ENCODE peak calls at places on chromosomes 1 and 21, in five cellular contexts. L is IMR-90, U is SK-N-SH, W is K562, N is HepG2. E is an unnamed sample. For H3K9me3, the result is how much of the 10 kb centered on the place peaks cover.

GRCh38 chr1:197197430-197197997 is 51.0 kb upstream of the ASPM start:
- DNase-seq in L (no peak), U (no peak), W (no peak), N (no peak), E (no peak)

GRCh38 chr1:24536391-24536840 is 19.5 kb upstream of the NCMAP start:
- DNase-seq in L (peak), U (peak), W (no peak), N (peak), E (peak)

GRCh38 chr1:96233422-96233821 is 488.2 kb upstream of the PTBP2 start:
- DNase-seq in L (no peak), U (no peak), W (no peak), N (no peak), E (no peak)

GRCh38 chr1:64295136-64295535 is 91.7 kb downstream of the UBE2U start:
- DNase-seq in L (no peak), U (no peak), W (no peak), N (no peak), E (no peak)

GRCh38 chr1:156471496-156472490 is 28.8 kb downstream of the MEF2D start:
- DNase-seq in L (no peak), U (no peak), W (no peak), N (peak), E (no peak)

GRCh38 chr1:42723511-42723910 is 16.5 kb downstream of the CLDN19 start:
- DNase-seq in L (no peak), U (no peak), W (no peak), N (no peak), E (no peak)

GRCh38 chr1:165869343-165869742 is 41.9 kb downstream of the UCK2 start:
- DNase-seq in L (no peak), U (no peak), W (no peak), N (no peak), E (no peak)

GRCh38 chr1:180155202-180155682 is 573 bp downstream of the QSOX1 start:
- DNase-seq in L (no peak), U (no peak), W (peak), N (no peak), E (no peak)

GRCh38 chr1:22850681-22851080 is 122.0 kb downstream of the LACTBL1 start:
- DNase-seq in L (peak), U (peak), W (no peak), N (no peak), E (no peak)

GRCh38 chr1:12601690-12602632 is 16.0 kb downstream of the DHRS3 start:
- DNase-seq in L (peak), U (peak), W (peak), N (peak), E (no peak)

GRCh38 chr1:226607268-226607660 is 58.7 kb downstream of the STUM start:
- DNase-seq in L (no peak), U (no peak), W (no peak), N (no peak), E (no peak)

GRCh38 chr21:41956926-41957729 is 3.3 kb upstream of the C2CD2 start:
- DNase-seq in L (peak), U (no peak), W (peak), N (no peak), E (no peak)

GRCh38 chr1:17287377-17287776 is 20.6 kb upstream of the PADI4 start:
- DNase-seq in L (peak), U (no peak), W (no peak), N (no peak), E (no peak)

GRCh38 chr1:204345425-204345824 is 14.3 kb downstream of the PLEKHA6 start:
- DNase-seq in L (no peak), U (no peak), W (no peak), N (no peak), E (no peak)

GRCh38 chr1:71357708-71358107 is 276.9 kb upstream of the ZRANB2 start:
- DNase-seq in L (no peak), U (no peak), W (no peak), N (no peak), E (no peak)

GRCh38 chr1:117770981-117771531 is 158.4 kb downstream of the GDAP2 start:
- DNase-seq in L (no peak), U (no peak), W (no peak), N (no peak), E (no peak)
- H3K9me3 ChIP-seq in L (under half), U (under half), W (under half), N (under half), E (under half)

DNA sequence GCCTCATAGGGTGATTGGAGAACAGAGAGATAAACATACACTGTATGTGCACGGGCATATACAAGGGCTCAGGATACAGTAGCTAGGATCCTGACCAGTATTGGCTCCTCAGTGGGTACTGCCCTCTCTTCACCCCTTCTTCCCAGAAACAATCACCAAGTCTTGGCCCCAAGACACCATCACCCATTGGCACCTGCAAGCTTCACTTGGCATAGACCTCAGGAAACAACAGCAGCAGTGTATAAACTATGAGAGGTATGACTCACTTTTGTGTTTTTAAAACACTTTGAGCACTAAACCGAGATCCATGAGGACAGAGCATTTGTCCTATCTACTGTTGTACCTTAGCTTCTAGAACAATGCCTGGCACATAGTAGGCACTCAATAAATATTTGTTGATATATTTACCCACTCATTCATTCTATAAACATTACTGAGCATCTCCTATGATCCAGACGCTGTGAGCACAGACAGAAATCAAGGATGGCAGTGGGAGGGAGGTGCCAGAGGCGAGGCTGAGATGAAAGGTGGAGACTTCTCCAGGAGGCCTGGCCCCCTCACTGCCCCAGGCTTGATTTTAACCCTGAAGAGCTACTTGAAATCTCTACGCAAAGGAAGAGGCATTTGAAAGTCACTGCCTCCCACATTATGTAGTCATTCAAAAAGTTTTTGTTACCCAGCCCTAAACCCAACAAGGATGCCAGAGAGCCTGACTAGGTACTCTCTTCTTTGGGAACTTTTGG is 95.2 kb downstream of the CAMK2N1 start:
- DNase-seq in L (peak), U (no peak), W (no peak), N (no peak), E (no peak)
- TF ChIP-seq MXI1 in L (no peak), U (no peak), W (no peak), N (no peak), E (no peak)

DNA sequence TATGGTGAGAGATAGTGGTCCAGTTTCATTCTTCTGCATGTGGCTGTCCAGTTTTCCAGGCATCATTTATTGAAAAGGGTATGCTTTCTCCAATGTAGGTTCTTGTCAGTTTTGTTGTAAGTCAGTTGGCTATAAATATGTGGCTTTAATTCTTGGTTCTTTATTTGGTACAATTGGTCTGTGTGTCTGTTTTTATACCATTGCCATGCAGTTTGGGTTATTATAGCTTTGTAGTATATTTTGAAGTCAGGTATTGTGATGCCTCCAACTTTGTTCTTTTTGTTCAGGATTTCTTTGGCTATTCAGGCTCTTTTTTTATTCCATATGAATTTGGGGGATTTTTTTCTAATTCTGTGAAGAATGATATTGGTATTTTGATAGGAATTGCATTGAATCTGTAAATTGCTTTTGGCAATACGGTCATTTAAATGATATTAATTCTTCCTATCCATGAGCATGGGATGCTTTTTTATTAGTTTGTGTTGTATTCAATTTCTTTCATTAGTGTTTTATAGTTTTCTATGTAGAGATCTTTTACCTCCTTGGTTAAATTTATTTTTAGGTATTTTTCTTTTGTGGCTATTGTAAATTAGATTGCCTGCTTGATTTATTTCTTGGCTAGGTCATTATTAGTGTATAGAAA is 3.3 kb downstream of the DNAH14 start:
- DNase-seq in L (no peak), U (no peak), W (no peak), N (no peak), E (no peak)
- H3K9me3 ChIP-seq in L (under half), U (under half), W (under half), N (under half), E (under half)

GRCh38 chr1:65480684-65481405 is 60.4 kb downstream of the LEPR start:
- DNase-seq in L (no peak), U (no peak), W (peak), N (no peak), E (no peak)
- TF ChIP-seq MXI1 in L (no peak), U (no peak), W (peak), N (no peak), E (no peak)

E was measured in GM12878.